ENCODE peak calls at places on chromosomes 11 and 22, in nine cellular contexts. Q is dorsolateral prefrontal cortex, M is hepatocyte, Y is PC-3, F is HAP-1, N is epithelial cell of esophagus, E is astrocyte of the cerebellum, C is transverse colon, L is left ventricle myocardium inferior. Z is an unnamed sample.

GRCh38 chr11:77596626-77597025 is 6.9 kb downstream of the AQP11 start:
- DNase-seq in Q (no peak), M (no peak), Y (peak; percentile 19), F (no peak), N (peak; percentile 68), E (peak; percentile 4), C (no peak), L (no peak), Z (peak; percentile 15)

GRCh38 chr11:69512790-69513189 is 31.3 kb downstream of the LINC01488 start:
- DNase-seq in Q (no peak), M (no peak), Y (no peak), F (no peak), N (no peak), E (no peak), C (no peak), L (no peak), Z (no peak)

GRCh38 chr11:6736495-6737121 is 35.2 kb downstream of the OR2AG2 start:
- DNase-seq in Q (no peak), M (no peak), Y (no peak), F (no peak), N (peak; percentile 7), E (no peak), C (no peak), L (no peak), Z (peak; percentile 24)

GRCh38 chr11:72724021-72724561 is 28.1 kb downstream of the ARAP1 start:
- DNase-seq in Q (no peak), M (no peak), Y (no peak), F (no peak), N (peak; percentile 65), E (no peak), C (no peak), L (no peak), Z (peak; percentile 20)

GRCh38 chr11:12841946-12842630 is 167.0 kb upstream of the RASSF10 start:
- DNase-seq in Q (no peak), M (peak; percentile 70), Y (peak; percentile 42), F (peak; percentile 70), N (peak; percentile 59), E (peak; percentile 78), C (no peak), L (no peak), Z (peak; percentile 73)

GRCh38 chr11:2590951-2591754 is 108.6 kb downstream of the KCNQ1OT1 start:
- DNase-seq in Q (peak; percentile 84), M (peak; percentile 3), Y (no peak), F (peak; percentile 5), N (no peak), E (no peak), C (no peak), L (no peak), Z (no peak)

GRCh38 chr22:44811141-44811540 is 58.8 kb downstream of the ARHGAP8 start:
- DNase-seq in Q (no peak), M (no peak), Y (no peak), F (no peak), N (no peak), E (no peak), C (no peak), L (peak; percentile 0), Z (no peak)

GRCh38 chr22:40329466-40329865 is 16.8 kb upstream of the ADSL start:
- DNase-seq in Q (no peak), M (no peak), Y (no peak), F (no peak), N (no peak), E (no peak), C (no peak), L (no peak), Z (no peak)

GRCh38 chr11:115552151-115552550 is 47.9 kb upstream of the CADM1 start:
- DNase-seq in Q (no peak), M (no peak), Y (no peak), F (no peak), N (no peak), E (no peak), C (no peak), L (no peak), Z (no peak)

GRCh38 chr11:133951484-133952198 is 5.1 kb downstream of the IGSF9B start:
- DNase-seq in Q (no peak), M (no peak), Y (peak; percentile 25), F (no peak), N (no peak), E (no peak), C (no peak), L (no peak), Z (no peak)

GRCh38 chr11:133953999-133954398 is 2.8 kb downstream of the IGSF9B start:
- DNase-seq in Q (no peak), M (no peak), Y (no peak), F (no peak), N (no peak), E (no peak), C (no peak), L (no peak), Z (no peak)

GRCh38 chr11:133953571-133953970 is 3.2 kb downstream of the IGSF9B start:
- DNase-seq in Q (no peak), M (no peak), Y (no peak), F (no peak), N (no peak), E (no peak), C (no peak), L (no peak), Z (no peak)

GRCh38 chr11:133950874-133951483 is 5.8 kb downstream of the IGSF9B start:
- DNase-seq in Q (no peak), M (no peak), Y (no peak), F (no peak), N (no peak), E (no peak), C (no peak), L (peak; percentile 70), Z (no peak)

GRCh38 chr11:133952199-133953190 is 4.3 kb downstream of the IGSF9B start:
- DNase-seq in Q (no peak), M (no peak), Y (no peak), F (no peak), N (no peak), E (no peak), C (no peak), L (no peak), Z (no peak)
- H3K4me3 ChIP-seq in Q (peak overlapping the region; percentile 36), M (no peak overlapping the region), Y (no peak overlapping the region), F (no peak overlapping the region), N (no peak overlapping the region), E (no peak overlapping the region), C (no peak overlapping the region), L (peak overlapping the region; percentile 73), Z (no peak overlapping the region)

GRCh38 chr11:61113209-61113608 is 10.9 kb downstream of the CD5 start:
- DNase-seq in Q (no peak), M (no peak), Y (no peak), F (no peak), N (no peak), E (no peak), C (no peak), L (no peak), Z (no peak)
- H3K4me3 ChIP-seq in Q (no peak overlapping the region), M (no peak overlapping the region), Y (no peak overlapping the region), F (no peak overlapping the region), N (no peak overlapping the region), E (no peak overlapping the region), C (no peak overlapping the region), L (no peak overlapping the region), Z (no peak overlapping the region)

DNA sequence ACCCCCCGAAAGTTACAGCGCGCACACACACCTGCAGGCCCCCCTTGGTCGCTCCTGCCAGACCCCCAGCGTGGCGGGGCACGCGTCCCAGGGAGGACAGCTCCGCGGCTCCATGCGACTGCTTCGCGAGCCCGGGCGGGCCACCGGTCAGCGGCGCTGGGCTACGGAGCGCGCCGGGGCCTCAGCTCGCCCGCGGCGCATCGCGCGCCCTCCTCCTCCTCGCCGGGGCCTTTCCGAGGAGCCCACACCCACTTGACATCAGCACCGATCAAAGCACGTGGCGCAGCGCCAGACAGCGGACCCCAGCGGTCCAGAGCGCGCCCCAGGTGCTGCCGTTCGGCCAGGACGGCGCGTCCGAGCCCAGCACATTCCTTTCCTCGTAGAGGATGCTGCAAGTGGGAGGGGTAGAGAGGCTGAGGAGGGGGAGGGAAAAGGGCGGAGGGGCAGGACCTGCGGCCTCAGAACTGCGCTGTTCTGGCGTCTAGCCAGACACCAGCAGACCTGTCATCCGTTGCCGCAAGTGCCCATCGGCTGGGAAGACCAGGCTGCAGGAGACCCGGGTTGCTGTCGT is 88.6 kb downstream of the PLEKHA7 start:
- DNase-seq in Q (no peak), M (peak; percentile 80), Y (peak; percentile 75), F (no peak), N (peak; percentile 37), E (no peak), C (peak; percentile 55), L (peak; percentile 24), Z (peak; percentile 75)
- H3K4me3 ChIP-seq in Q (peak overlapping the region; percentile 47), M (peak overlapping the region; percentile 32), Y (peak overlapping the region; percentile 89), F (no peak overlapping the region), N (peak overlapping the region; percentile 53), E (peak overlapping the region; percentile 46), C (peak overlapping the region; percentile 33), L (peak overlapping the region; percentile 72), Z (peak overlapping the region; percentile 82)

GRCh38 chr11:57157624-57158023 is 24.1 kb upstream of the LRRC55 start:
- DNase-seq in Q (no peak), M (no peak), Y (no peak), F (no peak), N (no peak), E (no peak), C (no peak), L (no peak), Z (no peak)

GRCh38 chr11:57158582-57158981 is 23.2 kb upstream of the LRRC55 start:
- DNase-seq in Q (no peak), M (no peak), Y (no peak), F (no peak), N (no peak), E (no peak), C (no peak), L (no peak), Z (no peak)

GRCh38 chr11:57155838-57156583 is 25.7 kb upstream of the LRRC55 start:
- DNase-seq in Q (no peak), M (peak; percentile 48), Y (no peak), F (no peak), N (peak; percentile 27), E (no peak), C (no peak), L (no peak), Z (no peak)

GRCh38 chr11:57156928-57157327 is 24.8 kb upstream of the LRRC55 start:
- DNase-seq in Q (no peak), M (no peak), Y (no peak), F (no peak), N (no peak), E (no peak), C (no peak), L (no peak), Z (no peak)

GRCh38 chr11:57158180-57158579 is 23.6 kb upstream of the LRRC55 start:
- DNase-seq in Q (no peak), M (no peak), Y (no peak), F (no peak), N (no peak), E (no peak), C (no peak), L (no peak), Z (no peak)
- H3K4me3 ChIP-seq in Q (no peak overlapping the region), M (no peak overlapping the region), Y (no peak overlapping the region), F (no peak overlapping the region), N (no peak overlapping the region), E (no peak overlapping the region), C (no peak overlapping the region), L (no peak overlapping the region), Z (no peak overlapping the region)

GRCh38 chr11:63530021-63530420 is 6.6 kb upstream of the PLAAT4 start:
- DNase-seq in Q (no peak), M (no peak), Y (no peak), F (peak; percentile 77), N (no peak), E (no peak), C (no peak), L (no peak), Z (no peak)
- H3K4me3 ChIP-seq in Q (no peak overlapping the region), M (no peak overlapping the region), Y (no peak overlapping the region), F (peak overlapping the region; percentile 2), N (no peak overlapping the region), E (no peak overlapping the region), C (no peak overlapping the region), L (no peak overlapping the region), Z (no peak overlapping the region)